ENCODE peak calls at places on chromosomes 7 and 10, in seven cellular contexts. X is brain microvascular endothelial cell, S is cardiac muscle cell, G is PC-3, K is astrocyte of the cerebellum, Q is PC-9, D is A549. I is an unnamed sample.

GRCh38 chr7:151088856-151089699 is 2.8 kb downstream of the AGAP3 start:
- DNase-seq in X (peak), S (peak), G (peak), K (no peak), Q (no peak), D (no peak), I (no peak)

GRCh38 chr10:64648915-64649314 is 1127.7 kb downstream of the REEP3 start:
- DNase-seq in X (no peak), S (no peak), G (peak), K (no peak), Q (no peak), D (peak), I (peak)

GRCh38 chr7:47380325-47381131 is 201.4 kb downstream of the TNS3 start:
- DNase-seq in X (peak), S (peak), G (peak), K (peak), Q (no peak), D (peak), I (peak)

GRCh38 chr10:98224509-98224908 is 43.5 kb downstream of the LOXL4 start:
- DNase-seq in X (no peak), S (no peak), G (peak), K (no peak), Q (no peak), D (no peak), I (no peak)

GRCh38 chr7:100167912-100168323 is 499 bp downstream of the GAL3ST4 start:
- DNase-seq in X (no peak), S (peak), G (no peak), K (no peak), Q (no peak), D (no peak), I (no peak)

GRCh38 chr10:77360121-77360520 is 277.5 kb downstream of the KCNMA1 start:
- DNase-seq in X (no peak), S (no peak), G (no peak), K (no peak), Q (no peak), D (no peak), I (no peak)

GRCh38 chr7:12865593-12865992 is 178.2 kb downstream of the ARL4A start:
- DNase-seq in X (no peak), S (no peak), G (no peak), K (no peak), Q (no peak), D (no peak), I (no peak)

GRCh38 chr7:139762886-139763285 is 14.9 kb downstream of the HIPK2 start:
- DNase-seq in X (peak), S (peak), G (no peak), K (no peak), Q (no peak), D (no peak), I (no peak)

GRCh38 chr10:112022196-112022595 is 161.4 kb downstream of the GPAM start:
- DNase-seq in X (no peak), S (no peak), G (no peak), K (no peak), Q (no peak), D (peak), I (no peak)

GRCh38 chr10:17669185-17669872 is 25.4 kb downstream of the STAM start:
- DNase-seq in X (no peak), S (no peak), G (no peak), K (no peak), Q (no peak), D (no peak), I (no peak)

GRCh38 chr7:81627565-81628287 is 142.1 kb downstream of the HGF start:
- DNase-seq in X (no peak), S (peak), G (peak), K (no peak), Q (no peak), D (no peak), I (no peak)

GRCh38 chr7:155918720-155919399 is 106.6 kb upstream of the SHH start:
- DNase-seq in X (peak), S (peak), G (peak), K (peak), Q (peak), D (peak), I (peak)

GRCh38 chr10:130432271-130432670 is 296.1 kb downstream of the GLRX3 start:
- DNase-seq in X (no peak), S (no peak), G (no peak), K (no peak), Q (no peak), D (no peak), I (no peak)

GRCh38 chr10:31635415-31636065 is 293.1 kb downstream of the ARHGAP12 start:
- DNase-seq in X (no peak), S (no peak), G (peak), K (no peak), Q (no peak), D (no peak), I (no peak)

GRCh38 chr7:20786049-20786412 is 655 bp downstream of the SP8 start:
- DNase-seq in X (no peak), S (no peak), G (no peak), K (no peak), Q (no peak), D (no peak), I (no peak)

GRCh38 chr10:76150886-76151288 is 719.5 kb downstream of the LRMDA start:
- DNase-seq in X (no peak), S (no peak), G (no peak), K (no peak), Q (no peak), D (no peak), I (no peak)

GRCh38 chr7:37211097-37211496 is 237.6 kb downstream of the ELMO1 start:
- DNase-seq in X (peak), S (peak), G (no peak), K (peak), Q (no peak), D (no peak), I (no peak)

GRCh38 chr7:94476251-94476840 is 33.3 kb upstream of the CASD1 start:
- DNase-seq in X (no peak), S (no peak), G (no peak), K (no peak), Q (no peak), D (no peak), I (no peak)

GRCh38 chr7:81297317-81297716 is 378.5 kb upstream of the SEMA3C start:
- DNase-seq in X (no peak), S (peak), G (no peak), K (no peak), Q (no peak), D (peak), I (no peak)

GRCh38 chr10:108411181-108411580 is 1246.7 kb upstream of the SORCS1 start:
- DNase-seq in X (no peak), S (no peak), G (no peak), K (no peak), Q (no peak), D (no peak), I (no peak)

GRCh38 chr7:74606101-74606908 is 51.2 kb upstream of the GTF2I start:
- DNase-seq in X (no peak), S (peak), G (peak), K (no peak), Q (no peak), D (no peak), I (peak)
- TF ChIP-seq CTCF in X (no peak), S (peak), G (peak), K (no peak), Q (no peak), D (no peak), I (no peak)

GRCh38 chr10:128793726-128794655 is 667.8 kb upstream of the MKI67 start:
- DNase-seq in X (no peak), S (no peak), G (no peak), K (no peak), Q (no peak), D (no peak), I (no peak)
- TF ChIP-seq CTCF in X (no peak), S (no peak), G (no peak), K (no peak), Q (no peak), D (no peak), I (no peak)

GRCh38 chr10:11144626-11145497 is 127.2 kb downstream of the CELF2 start:
- DNase-seq in X (no peak), S (no peak), G (no peak), K (no peak), Q (no peak), D (no peak), I (no peak)
- TF ChIP-seq CTCF in X (no peak), S (no peak), G (no peak), K (no peak), Q (no peak), D (no peak), I (no peak)

GRCh38 chr10:127815147-127815546 is 77.6 kb downstream of the CLRN3 start:
- DNase-seq in X (no peak), S (no peak), G (no peak), K (no peak), Q (no peak), D (no peak), I (no peak)
- TF ChIP-seq CTCF in X (no peak), S (peak), G (no peak), K (no peak), Q (peak), D (no peak), I (no peak)

DNA sequence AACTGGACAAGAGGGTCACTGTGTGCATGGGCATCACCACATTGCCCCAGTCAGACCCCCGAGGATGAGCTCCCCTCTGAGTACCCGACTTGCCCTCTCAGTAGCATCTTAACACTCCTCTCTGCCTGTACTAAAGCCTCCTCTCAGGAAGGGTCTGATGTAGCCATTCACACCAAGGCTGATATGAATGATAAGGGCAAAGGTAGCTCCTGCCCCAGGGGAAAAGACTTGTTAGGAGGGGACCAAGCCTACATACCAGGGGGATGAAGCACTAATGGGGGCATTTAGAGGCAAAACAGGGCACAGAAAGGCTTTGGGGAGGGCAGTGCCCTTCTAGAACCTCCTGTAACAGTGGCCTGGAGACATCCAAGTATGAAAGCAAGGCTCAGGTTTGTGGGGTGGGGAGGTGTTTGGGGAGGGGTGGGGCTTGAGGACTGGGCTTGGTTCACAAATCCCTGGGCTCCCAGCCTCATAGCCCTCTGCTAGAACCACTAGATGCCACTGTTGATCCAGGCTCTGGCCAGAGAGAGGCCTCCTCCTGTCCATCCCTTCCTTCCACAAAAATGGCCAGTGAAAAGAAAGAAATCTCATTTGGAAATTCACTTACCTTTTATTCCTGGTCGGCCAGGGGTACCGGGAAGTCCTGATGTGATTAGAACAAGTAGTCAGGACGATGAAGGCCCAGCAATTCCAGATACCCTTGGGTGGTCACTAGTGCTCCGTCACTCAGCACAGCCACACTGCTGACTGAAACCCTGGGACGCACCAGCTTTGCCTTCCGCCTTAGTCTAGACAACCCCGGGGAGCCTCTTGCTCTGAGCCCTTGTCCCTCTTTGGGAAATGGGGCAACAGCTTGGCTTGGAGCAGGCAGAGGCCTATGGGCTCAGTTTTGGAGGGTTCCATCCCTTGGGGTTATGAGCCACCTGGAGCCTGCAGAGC is 40.3 kb downstream of the COL17A1 start:
- DNase-seq in X (peak), S (peak), G (peak), K (peak), Q (peak), D (peak), I (peak)
- TF ChIP-seq CTCF in X (peak), S (peak), G (peak), K (peak), Q (peak), D (peak), I (no peak)

GRCh38 chr7:27144799-27145166 is 1.3 kb upstream of the HOXA5 start:
- DNase-seq in X (no peak), S (no peak), G (no peak), K (no peak), Q (no peak), D (no peak), I (no peak)

GRCh38 chr7:27142562-27143021 is 889 bp downstream of the HOXA5 start:
- DNase-seq in X (no peak), S (no peak), G (no peak), K (no peak), Q (no peak), D (no peak), I (no peak)

GRCh38 chr7:27145167-27145883 is 1.8 kb upstream of the HOXA5 start:
- DNase-seq in X (no peak), S (no peak), G (no peak), K (no peak), Q (no peak), D (no peak), I (no peak)

GRCh38 chr7:27143022-27143949 is at the start of gene HOXA5:
- DNase-seq in X (no peak), S (peak), G (no peak), K (no peak), Q (no peak), D (peak), I (no peak)

GRCh38 chr7:27143950-27144798 is 693 bp upstream of the HOXA5 start:
- DNase-seq in X (no peak), S (no peak), G (no peak), K (no peak), Q (no peak), D (no peak), I (no peak)
- TF ChIP-seq CTCF in X (no peak), S (no peak), G (peak), K (no peak), Q (no peak), D (peak), I (peak)

DNA sequence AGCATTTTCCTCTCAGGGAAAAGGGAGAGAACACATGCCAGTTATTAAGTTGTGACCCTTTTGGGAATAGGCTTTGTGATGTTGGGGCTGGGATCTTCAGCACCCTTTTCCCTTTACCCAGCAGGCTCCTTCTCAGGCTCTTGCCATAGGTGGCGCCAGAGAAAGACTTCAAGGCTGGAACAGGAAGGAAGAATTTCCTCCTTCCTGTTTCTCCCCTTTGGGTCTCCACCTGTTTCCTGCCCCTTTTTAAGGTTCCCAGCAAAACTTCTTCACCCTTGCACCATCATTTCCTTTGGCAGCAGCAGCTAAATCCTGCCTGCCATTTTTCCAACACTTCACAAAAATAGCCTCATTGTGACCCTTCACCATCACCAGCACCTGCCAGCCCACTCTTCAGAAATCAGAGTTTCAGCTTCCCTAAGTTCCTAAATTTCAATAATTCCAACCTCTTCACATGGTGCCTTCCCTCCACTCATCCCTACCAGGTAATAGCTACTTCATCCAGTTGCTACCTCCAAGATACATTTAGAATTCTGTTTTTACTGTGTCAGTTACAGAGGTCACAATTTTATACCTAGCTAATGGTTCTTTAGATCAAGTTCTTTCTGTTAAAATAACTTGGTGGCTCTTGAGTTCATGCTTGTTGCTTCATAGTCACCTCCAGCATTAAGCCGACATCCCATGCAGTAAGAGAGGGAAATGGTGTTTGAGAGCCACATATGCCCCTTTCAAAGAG is 22.4 kb upstream of the FOXK1 start:
- DNase-seq in X (no peak), S (no peak), G (peak), K (no peak), Q (no peak), D (peak), I (no peak)
- TF ChIP-seq CTCF in X (peak), S (no peak), G (peak), K (no peak), Q (no peak), D (no peak), I (no peak)

GRCh38 chr10:101066890-101067355 is 5.1 kb downstream of the KAZALD1 start:
- DNase-seq in X (no peak), S (no peak), G (no peak), K (no peak), Q (no peak), D (no peak), I (no peak)

GRCh38 chr10:101064415-101065030 is 2.7 kb downstream of the KAZALD1 start:
- DNase-seq in X (no peak), S (no peak), G (no peak), K (no peak), Q (no peak), D (no peak), I (no peak)

GRCh38 chr10:101065479-101066145 is 3.8 kb downstream of the KAZALD1 start:
- DNase-seq in X (no peak), S (peak), G (no peak), K (no peak), Q (no peak), D (no peak), I (no peak)

GRCh38 chr10:101067356-101068083 is 5.7 kb downstream of the KAZALD1 start:
- DNase-seq in X (peak), S (peak), G (peak), K (peak), Q (peak), D (peak), I (peak)

GRCh38 chr10:101066146-101066889 is 4.5 kb downstream of the KAZALD1 start:
- DNase-seq in X (no peak), S (peak), G (peak), K (no peak), Q (peak), D (peak), I (peak)
- TF ChIP-seq CTCF in X (peak), S (peak), G (peak), K (peak), Q (peak), D (peak), I (no peak)